ENCODE peak calls at places on chromosomes 13 and 19, in ten cellular contexts. A is lower leg skin, Y is endothelial cell of umbilical vein, H is A549, G is tibial artery, M is progenitor cell of endocrine pancreas, X is choroid plexus epithelial cell, L is gastrocnemius medialis, D is NB4, E is RWPE1. Z is an unnamed sample.

GRCh38 chr19:1856345-1856697 is 7.1 kb downstream of the KLF16 start:
- DNase-seq in A (no peak), Y (no peak), H (no peak), G (no peak), M (no peak), X (no peak), L (no peak), D (peak; percentile 64), E (no peak), Z (no peak)

GRCh38 chr19:18223860-18224524 is 2.2 kb downstream of the PDE4C start:
- DNase-seq in A (no peak), Y (peak; percentile 18), H (no peak), G (peak; percentile 25), M (no peak), X (no peak), L (no peak), D (no peak), E (peak; percentile 55), Z (no peak)

GRCh38 chr13:101211261-101211660 is 205.0 kb downstream of the NALCN start:
- DNase-seq in A (no peak), Y (peak; percentile 72), H (peak; percentile 14), G (no peak), M (no peak), X (peak; percentile 65), L (no peak), D (no peak), E (peak; percentile 65), Z (no peak)

GRCh38 chr13:48750588-48751383 is 97.1 kb downstream of the CYSLTR2 start:
- DNase-seq in A (no peak), Y (no peak), H (no peak), G (peak; percentile 66), M (no peak), X (peak; percentile 92), L (no peak), D (no peak), E (no peak), Z (no peak)

GRCh38 chr19:5615756-5616327 is 6.7 kb downstream of the SAFB2 start:
- DNase-seq in A (peak; percentile 50), Y (no peak), H (no peak), G (no peak), M (no peak), X (peak; percentile 40), L (no peak), D (no peak), E (no peak), Z (no peak)

GRCh38 chr19:18440421-18440877 is 2.5 kb upstream of the ISYNA1 start:
- DNase-seq in A (no peak), Y (no peak), H (no peak), G (no peak), M (no peak), X (no peak), L (no peak), D (peak; percentile 60), E (no peak), Z (no peak)

GRCh38 chr19:46404039-46404883 is 9.1 kb downstream of the CCDC8 start:
- DNase-seq in A (no peak), Y (no peak), H (peak; percentile 93), G (peak; percentile 59), M (peak; percentile 49), X (no peak), L (no peak), D (peak; percentile 95), E (no peak), Z (no peak)

GRCh38 chr19:48283908-48284307 is 14.0 kb downstream of the ZNF114 start:
- DNase-seq in A (no peak), Y (no peak), H (no peak), G (no peak), M (no peak), X (peak; percentile 94), L (no peak), D (no peak), E (no peak), Z (no peak)

GRCh38 chr19:47430041-47430802 is 10.9 kb upstream of the MEIS3 start:
- DNase-seq in A (no peak), Y (peak; percentile 42), H (no peak), G (no peak), M (peak; percentile 43), X (peak; percentile 61), L (no peak), D (peak; percentile 78), E (no peak), Z (no peak)

GRCh38 chr19:53034948-53035675 is 9.4 kb upstream of the ERVV-2 start:
- DNase-seq in A (peak; percentile 31), Y (no peak), H (no peak), G (no peak), M (no peak), X (no peak), L (no peak), D (no peak), E (no peak), Z (no peak)

GRCh38 chr19:17680235-17680722 is 7.9 kb downstream of the UNC13A start:
- DNase-seq in A (peak; percentile 92), Y (peak; percentile 74), H (peak; percentile 71), G (peak; percentile 82), M (no peak), X (peak; percentile 52), L (peak; percentile 25), D (peak; percentile 85), E (no peak), Z (no peak)

GRCh38 chr13:50766043-50766442 is 77.4 kb downstream of the DLEU7 start:
- DNase-seq in A (no peak), Y (no peak), H (no peak), G (no peak), M (no peak), X (no peak), L (no peak), D (no peak), E (no peak), Z (no peak)

GRCh38 chr13:113758651-113759524 is at the start of gene TMEM255B:
- DNase-seq in A (peak; percentile 97), Y (peak; percentile 81), H (peak; percentile 88), G (peak; percentile 82), M (peak; percentile 63), X (peak; percentile 56), L (peak; percentile 51), D (peak; percentile 90), E (peak; percentile 95), Z (no peak)

GRCh38 chr19:29772696-29773095 is 39.1 kb upstream of the CCNE1 start:
- DNase-seq in A (no peak), Y (no peak), H (no peak), G (no peak), M (no peak), X (no peak), L (no peak), D (no peak), E (no peak), Z (no peak)

GRCh38 chr19:29841559-29842367 is 30.0 kb downstream of the CCNE1 start:
- DNase-seq in A (no peak), Y (peak; percentile 19), H (peak; percentile 87), G (no peak), M (no peak), X (peak; percentile 82), L (no peak), D (no peak), E (peak; percentile 60), Z (no peak)

GRCh38 chr13:40164137-40164536 is 502.3 kb downstream of the FOXO1 start:
- DNase-seq in A (no peak), Y (peak; percentile 56), H (peak; percentile 9), G (peak; percentile 39), M (no peak), X (peak; percentile 69), L (peak; percentile 36), D (peak; percentile 22), E (peak; percentile 23), Z (peak; percentile 85)

GRCh38 chr19:40976134-40976533 is 14.9 kb upstream of the CYP2B6 start:
- DNase-seq in A (peak; percentile 37), Y (no peak), H (no peak), G (no peak), M (no peak), X (no peak), L (no peak), D (no peak), E (no peak), Z (no peak)

GRCh38 chr19:40976724-40977123 is 14.4 kb upstream of the CYP2B6 start:
- DNase-seq in A (peak; percentile 37), Y (no peak), H (no peak), G (no peak), M (no peak), X (no peak), L (no peak), D (no peak), E (no peak), Z (no peak)

DNA sequence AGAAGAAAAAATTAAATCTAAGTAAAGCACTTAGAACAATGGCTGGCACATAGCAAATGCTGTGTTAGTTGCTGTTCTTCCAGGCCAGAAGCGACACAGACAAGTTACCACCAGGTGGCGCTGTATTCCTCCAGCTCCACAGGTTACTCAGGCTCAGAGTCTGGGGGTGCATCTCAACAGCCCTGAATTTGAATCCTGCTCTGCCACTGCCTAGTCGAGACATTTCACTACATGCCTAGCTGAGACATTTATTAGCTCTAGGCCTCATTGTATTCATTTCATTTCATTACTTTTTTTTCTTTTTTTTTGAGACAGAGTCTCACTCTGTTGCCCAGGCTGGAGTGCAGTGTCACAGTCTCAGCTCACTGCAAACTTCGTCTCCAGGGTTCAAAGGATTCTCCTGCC is 16.4 kb upstream of the CYP2B6 start:
- DNase-seq in A (peak; percentile 89), Y (peak; percentile 61), H (peak; percentile 89), G (peak; percentile 67), M (peak; percentile 56), X (peak; percentile 87), L (peak; percentile 11), D (peak; percentile 69), E (peak; percentile 56), Z (peak; percentile 1)
- TF ChIP-seq CTCF in A (no peak), Y (peak; percentile 86), H (peak; percentile 99), G (peak; percentile 57), M (peak; percentile 93), X (peak; percentile 94), L (no peak), D (peak; percentile 64), E (peak; percentile 84), Z (peak; percentile 92)

GRCh38 chr13:38223093-38223492 is 126.6 kb upstream of the UFM1 start:
- DNase-seq in A (no peak), Y (peak; percentile 13), H (no peak), G (no peak), M (no peak), X (peak; percentile 73), L (no peak), D (peak; percentile 37), E (no peak), Z (no peak)
- TF ChIP-seq CTCF in A (no peak), Y (no peak), H (no peak), G (no peak), M (peak; percentile 64), X (peak; percentile 63), L (no peak), D (peak; percentile 14), E (peak; percentile 10), Z (peak; percentile 33)

GRCh38 chr19:43624933-43625332 is 5.5 kb upstream of the ZNF428 start:
- DNase-seq in A (peak; percentile 93), Y (no peak), H (no peak), G (peak; percentile 26), M (no peak), X (peak; percentile 43), L (no peak), D (peak; percentile 65), E (no peak), Z (no peak)
- TF ChIP-seq CTCF in A (no peak), Y (no peak), H (no peak), G (no peak), M (no peak), X (peak; percentile 25), L (no peak), D (no peak), E (no peak), Z (no peak)

DNA sequence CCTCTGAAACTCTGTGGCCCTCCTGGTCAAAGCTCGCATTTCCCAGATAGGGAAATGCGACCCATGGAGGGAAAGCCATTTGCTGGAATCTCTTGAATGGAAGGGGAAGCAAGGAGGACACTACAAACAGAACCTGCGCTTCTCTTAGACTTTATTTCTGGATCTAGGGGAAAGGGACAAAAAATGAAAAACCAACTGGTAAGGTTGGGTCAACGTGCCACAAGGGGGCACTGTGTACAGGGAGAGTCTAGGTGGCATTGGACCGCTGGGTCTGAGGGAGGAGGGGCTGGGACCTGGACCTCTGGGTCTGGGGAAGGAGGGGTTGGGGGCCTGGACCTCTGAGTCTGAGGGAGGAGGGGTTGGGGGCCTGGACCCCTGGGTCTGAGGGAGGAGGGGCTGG is 5.0 kb downstream of the KLK4 start:
- DNase-seq in A (no peak), Y (no peak), H (peak; percentile 56), G (no peak), M (peak; percentile 26), X (peak; percentile 24), L (no peak), D (peak; percentile 43), E (no peak), Z (no peak)
- TF ChIP-seq CTCF in A (no peak), Y (peak; percentile 60), H (peak; percentile 45), G (no peak), M (peak; percentile 58), X (peak; percentile 57), L (no peak), D (peak; percentile 52), E (no peak), Z (peak; percentile 63)